ENCODE peak calls at places on chromosomes 3 and 15, in five cellular contexts. F, D, V, W and H are unnamed samples.

GRCh38 chr15:28124841-28125240 is 25.7 kb upstream of the OCA2 start:
- DNase-seq in F (no peak), D (no peak), V (no peak), W (no peak), H (no peak)

GRCh38 chr3:30650348-30650995 is 44.1 kb downstream of the TGFBR2 start:
- DNase-seq in F (no peak), D (no peak), V (no peak), W (no peak), H (no peak)

GRCh38 chr3:30586806-30587486 is 19.5 kb upstream of the TGFBR2 start:
- DNase-seq in F (no peak), D (no peak), V (no peak), W (no peak), H (no peak)

GRCh38 chr15:89358435-89358754 is 23.8 kb upstream of the POLG start:
- DNase-seq in F (no peak), D (no peak), V (no peak), W (no peak), H (no peak)

GRCh38 chr3:45817788-45818523 is 21.6 kb upstream of the SLC6A20 start:
- DNase-seq in F (peak; percentile 95), D (peak; percentile 52), V (no peak), W (no peak), H (peak; percentile 97)

GRCh38 chr3:100089802-100090668 is 24.3 kb downstream of the FILIP1L start:
- DNase-seq in F (peak; percentile 63), D (no peak), V (no peak), W (no peak), H (peak; percentile 27)

GRCh38 chr3:132253262-132253878 is 63.8 kb upstream of the ACP3 start:
- DNase-seq in F (peak; percentile 56), D (no peak), V (no peak), W (no peak), H (peak; percentile 41)

GRCh38 chr3:123843668-123844067 is 40.5 kb downstream of the MYLK start:
- DNase-seq in F (no peak), D (no peak), V (no peak), W (no peak), H (no peak)

GRCh38 chr3:107384907-107385306 is 7.7 kb downstream of the CCDC54 start:
- DNase-seq in F (no peak), D (no peak), V (no peak), W (no peak), H (no peak)

GRCh38 chr3:111764645-111765091 is 94.4 kb upstream of the PHLDB2 start:
- DNase-seq in F (peak; percentile 79), D (no peak), V (no peak), W (no peak), H (no peak)

GRCh38 chr3:59843816-59844215 is 794.0 kb upstream of the CFAP20DC start:
- DNase-seq in F (no peak), D (no peak), V (no peak), W (no peak), H (no peak)

GRCh38 chr3:156252656-156253055 is 132.3 kb downstream of the KCNAB1 start:
- DNase-seq in F (no peak), D (no peak), V (no peak), W (no peak), H (no peak)

GRCh38 chr15:96358795-96359190 is 28.3 kb downstream of the NR2F2 start:
- DNase-seq in F (no peak), D (no peak), V (no peak), W (no peak), H (no peak)

GRCh38 chr15:96359772-96360498 is 29.4 kb downstream of the NR2F2 start:
- DNase-seq in F (no peak), D (no peak), V (peak; percentile 74), W (no peak), H (no peak)

GRCh38 chr15:96358006-96358794 is 27.7 kb downstream of the NR2F2 start:
- DNase-seq in F (no peak), D (no peak), V (no peak), W (no peak), H (no peak)

GRCh38 chr15:96360581-96361308 is 30.2 kb downstream of the NR2F2 start:
- DNase-seq in F (no peak), D (no peak), V (no peak), W (no peak), H (no peak)

DNA sequence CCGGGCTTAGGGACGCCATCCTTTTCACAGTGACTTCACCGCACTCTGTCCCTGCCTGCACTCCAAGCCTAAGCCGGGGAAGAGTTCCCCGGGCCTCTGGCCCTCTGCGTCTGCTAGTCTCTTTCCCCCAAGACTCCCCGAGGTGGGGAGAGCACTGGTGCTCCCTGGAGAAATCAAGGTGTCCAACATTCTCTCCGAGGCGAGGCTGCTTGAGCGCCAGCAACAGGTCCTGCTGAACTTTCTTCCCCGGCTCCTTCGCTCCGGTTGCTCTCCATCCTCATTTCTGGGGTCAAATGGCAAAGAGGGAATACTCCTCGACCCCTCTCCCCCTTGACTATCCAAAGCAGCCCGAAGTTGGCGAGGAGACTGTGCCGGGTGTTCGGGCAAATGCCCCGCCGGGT is 28.9 kb downstream of the NR2F2 start:
- DNase-seq in F (no peak), D (no peak), V (no peak), W (no peak), H (no peak)
- H3K4me3 ChIP-seq in F (no peak overlapping the region), D (no peak overlapping the region), V (peak overlapping the region; percentile 34), W (peak overlapping the region; percentile 59), H (no peak overlapping the region)

GRCh38 chr3:32844914-32845313 is 27.1 kb downstream of the TRIM71 start:
- DNase-seq in F (no peak), D (no peak), V (no peak), W (no peak), H (no peak)
- TF ChIP-seq CTCF in F (no peak), D (no peak), V (no peak), W (no peak), H (no peak)

DNA sequence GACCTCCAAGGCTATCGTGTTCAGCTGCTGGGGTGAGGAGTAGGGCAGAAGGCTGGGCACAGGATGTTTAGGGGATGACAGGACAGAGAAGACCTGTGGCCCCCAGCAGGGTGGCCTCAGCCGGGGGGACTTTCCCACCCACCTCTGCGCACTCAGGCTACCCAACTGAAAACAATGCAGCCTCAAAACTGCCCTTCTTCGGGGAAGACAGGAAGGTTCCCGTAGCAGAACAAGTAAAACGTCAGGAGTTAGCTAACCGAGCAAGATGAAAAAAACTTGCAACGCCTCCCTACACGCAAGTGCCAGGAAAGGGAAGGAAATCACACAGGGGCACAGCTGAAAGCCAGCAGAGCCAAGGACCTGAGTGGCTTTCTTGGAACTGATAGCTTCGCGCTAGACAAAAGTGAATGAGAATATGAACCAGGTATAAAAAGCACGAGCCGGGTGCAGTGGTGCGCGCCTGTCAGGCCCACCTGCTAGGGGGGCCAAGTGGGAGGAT is 38.4 kb upstream of the FURIN start:
- DNase-seq in F (no peak), D (no peak), V (peak; percentile 82), W (no peak), H (no peak)
- H3K27ac ChIP-seq in F (no peak overlapping the region), D (peak overlapping the region; percentile 41), V (peak overlapping the region; percentile 91), W (peak overlapping the region; percentile 21), H (no peak overlapping the region)

GRCh38 chr15:58549013-58549779 is 117.4 kb downstream of the LIPC start:
- DNase-seq in F (no peak), D (no peak), V (no peak), W (no peak), H (peak; percentile 53)

GRCh38 chr15:58552505-58553364 is 120.9 kb downstream of the LIPC start:
- DNase-seq in F (no peak), D (no peak), V (no peak), W (no peak), H (no peak)

GRCh38 chr15:58551764-58552504 is 120.1 kb downstream of the LIPC start:
- DNase-seq in F (peak; percentile 92), D (no peak), V (no peak), W (no peak), H (peak; percentile 90)

GRCh38 chr15:58549780-58550064 is 117.9 kb downstream of the LIPC start:
- DNase-seq in F (no peak), D (no peak), V (no peak), W (no peak), H (no peak)

GRCh38 chr15:58551084-58551763 is 119.4 kb downstream of the LIPC start:
- DNase-seq in F (no peak), D (no peak), V (no peak), W (no peak), H (no peak)
- H3K4me3 ChIP-seq in F (peak overlapping the region; percentile 44), D (no peak overlapping the region), V (no peak overlapping the region), W (no peak overlapping the region), H (no peak overlapping the region)

GRCh38 chr3:22922317-22922716 is 280.8 kb upstream of the UBE2E2 start:
- DNase-seq in F (no peak), D (no peak), V (no peak), W (no peak), H (no peak)
- TF ChIP-seq CTCF in F (peak; percentile 56), D (no peak), V (no peak), W (peak; percentile 21), H (peak; percentile 36)

GRCh38 chr3:162390891-162391290 is 894.3 kb downstream of the OTOL1 start:
- DNase-seq in F (no peak), D (no peak), V (no peak), W (no peak), H (peak; percentile 16)

GRCh38 chr3:162385387-162385786 is 888.8 kb downstream of the OTOL1 start:
- DNase-seq in F (no peak), D (no peak), V (no peak), W (no peak), H (no peak)

DNA sequence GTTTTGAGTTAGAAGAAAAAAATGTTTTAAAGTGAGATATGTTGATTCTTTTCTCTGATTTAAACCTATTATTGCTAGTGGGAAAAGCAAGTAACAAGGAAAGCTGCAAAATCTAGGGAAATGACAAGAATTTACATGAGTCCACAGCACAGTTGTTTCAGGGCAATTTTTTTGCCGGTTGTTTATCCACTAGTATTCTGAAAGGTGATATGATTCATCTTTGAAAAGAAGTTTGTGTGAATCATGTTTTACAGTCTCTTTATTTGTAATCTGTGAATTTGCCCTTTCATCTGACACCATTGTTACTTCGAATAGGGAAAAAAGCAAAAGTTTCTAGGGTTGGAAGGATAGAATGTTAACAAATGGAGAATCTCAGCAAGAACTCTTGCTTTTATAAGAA is 894.7 kb downstream of the OTOL1 start:
- DNase-seq in F (peak; percentile 40), D (no peak), V (no peak), W (no peak), H (no peak)
- H3K27ac ChIP-seq in F (peak overlapping the region; percentile 70), D (no peak overlapping the region), V (no peak overlapping the region), W (no peak overlapping the region), H (no peak overlapping the region)

GRCh38 chr3:49880581-49881328 is 11.0 kb upstream of the CAMKV start:
- DNase-seq in F (no peak), D (no peak), V (no peak), W (no peak), H (no peak)
- H3K4me3 ChIP-seq in F (no peak overlapping the region), D (no peak overlapping the region), V (no peak overlapping the region), W (no peak overlapping the region), H (no peak overlapping the region)

GRCh38 chr3:7630351-7630911 is 769.5 kb downstream of the GRM7 start:
- DNase-seq in F (no peak), D (no peak), V (no peak), W (no peak), H (no peak)

GRCh38 chr3:7632305-7632704 is 771.4 kb downstream of the GRM7 start:
- DNase-seq in F (no peak), D (no peak), V (no peak), W (no peak), H (no peak)

DNA sequence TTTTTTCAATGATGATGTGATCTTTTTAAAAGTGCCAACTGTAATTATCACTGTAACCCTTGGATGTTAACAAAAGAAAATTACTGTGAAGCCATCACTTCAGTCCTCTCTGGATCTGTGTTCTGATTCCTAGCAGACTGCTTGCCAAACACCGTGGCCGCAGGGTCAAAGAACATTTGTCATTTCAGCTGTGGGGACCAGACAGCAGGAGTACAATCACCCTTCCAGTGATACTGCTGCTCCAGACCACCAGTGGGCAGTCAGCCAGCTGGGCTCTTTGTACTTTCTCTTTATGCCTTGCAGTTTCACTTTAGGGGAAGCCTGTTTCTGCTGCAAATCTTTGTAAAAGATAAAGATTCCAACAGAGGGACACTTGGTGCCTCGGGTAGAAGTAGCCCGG is 770.0 kb downstream of the GRM7 start:
- DNase-seq in F (no peak), D (peak; percentile 24), V (no peak), W (no peak), H (no peak)
- TF ChIP-seq CTCF in F (no peak), D (no peak), V (no peak), W (no peak), H (no peak)